ENCODE peak calls at places on chromosome 7, in six cellular contexts. Z, K, T, B, F and A are unnamed samples.
A peak's percentile ranks its signal among the peaks of the same experiment; 100 is the strongest.

GRCh38 chr7:63114371-63114985 is 884.2 kb upstream of the ZNF722 start:
- DNase-seq in F (no peak), B (no peak), K (no peak), Z (no peak), T (no peak), A (no peak)

GRCh38 chr7:22821702-22822485 is 755 bp downstream of the TOMM7 start:
- DNase-seq in T (no peak), B (no peak), K (peak; percentile 30), Z (peak; percentile 14), F (peak; percentile 26), A (peak; percentile 37)

GRCh38 chr7:155198901-155199845 is 98.5 kb upstream of the INSIG1 start:
- DNase-seq in K (no peak), T (no peak), B (peak; percentile 48), Z (peak; percentile 80), F (no peak), A (no peak)

GRCh38 chr7:129188372-129188891 is at the start of gene SMO:
- DNase-seq in K (no peak), Z (peak; percentile 16), T (no peak), B (no peak), F (peak; percentile 55), A (no peak)

GRCh38 chr7:80137410-80137809 is 2.8 kb downstream of the GNAI1 start:
- DNase-seq in T (no peak), B (no peak), F (no peak), Z (no peak), K (no peak), A (no peak)

GRCh38 chr7:70647801-70648491 is 484.0 kb upstream of the GALNT17 start:
- DNase-seq in F (no peak), Z (peak; percentile 88), B (peak; percentile 76), K (no peak), T (no peak), A (peak; percentile 33)

GRCh38 chr7:16511314-16511713 is 15.3 kb upstream of the LRRC72 start:
- DNase-seq in K (no peak), T (no peak), B (no peak), Z (no peak), F (no peak), A (no peak)

GRCh38 chr7:96359876-96360275 is 38.0 kb upstream of the SLC25A13 start:
- DNase-seq in B (no peak), F (no peak), Z (no peak), T (no peak), K (no peak), A (no peak)

GRCh38 chr7:90262438-90262837 is 17.5 kb downstream of the CFAP69 start:
- DNase-seq in F (no peak), K (no peak), Z (peak; percentile 46), B (no peak), T (no peak), A (peak; percentile 83)

GRCh38 chr7:4109481-4110110 is 572.5 kb upstream of the FOXK1 start:
- DNase-seq in B (no peak), Z (no peak), T (no peak), K (no peak), F (no peak), A (no peak)

GRCh38 chr7:156969972-156970420 is 20.5 kb downstream of the NOM1 start:
- DNase-seq in Z (no peak), K (no peak), B (no peak), F (no peak), T (no peak), A (peak; percentile 56)

GRCh38 chr7:47292832-47293309 is 289.0 kb downstream of the TNS3 start:
- DNase-seq in K (no peak), T (no peak), Z (peak; percentile 55), B (no peak), F (no peak), A (no peak)

GRCh38 chr7:34675749-34676374 is 17.8 kb downstream of the NPSR1 start:
- DNase-seq in Z (peak; percentile 41), T (no peak), K (peak; percentile 1), B (no peak), F (no peak), A (no peak)

GRCh38 chr7:150444674-150445365 is 5.6 kb upstream of the GIMAP8 start:
- DNase-seq in T (no peak), K (no peak), Z (no peak), F (no peak), B (no peak), A (no peak)